ENCODE peak calls at places on chromosomes 4 and X, in seven cellular contexts. D, B, S, J, E, X and O are unnamed samples.

GRCh38 chrX:108032944-108033343 is 11.9 kb upstream of the VSIG1 start:
- DNase-seq in D (no peak), B (no peak), S (no peak), J (no peak), E (no peak), X (no peak), O (no peak)

GRCh38 chrX:136580316-136580715 is 48.3 kb downstream of the VGLL1 start:
- DNase-seq in D (no peak), B (no peak), S (no peak), J (no peak), E (no peak), X (no peak), O (no peak)

GRCh38 chr4:8594097-8595038 is 1.8 kb downstream of the CPZ start:
- DNase-seq in D (peak), B (no peak), S (peak), J (peak), E (peak), X (peak), O (no peak)

GRCh38 chr4:89000392-89000791 is 56.6 kb downstream of the FAM13A start:
- DNase-seq in D (no peak), B (no peak), S (no peak), J (no peak), E (no peak), X (no peak), O (no peak)

GRCh38 chrX:46572295-46572936 is 1.1 kb upstream of the CHST7 start:
- DNase-seq in D (no peak), B (no peak), S (no peak), J (no peak), E (no peak), X (no peak), O (no peak)

GRCh38 chr4:180057891-180058643 is 2185.1 kb upstream of the TENM3 start:
- DNase-seq in D (no peak), B (peak), S (peak), J (no peak), E (peak), X (peak), O (no peak)

GRCh38 chrX:153631931-153632611 is 14.9 kb upstream of the DUSP9 start:
- DNase-seq in D (no peak), B (no peak), S (no peak), J (no peak), E (no peak), X (no peak), O (no peak)

GRCh38 chr4:67393699-67394281 is 151.5 kb downstream of the CENPC start:
- DNase-seq in D (peak), B (no peak), S (peak), J (peak), E (no peak), X (peak), O (no peak)

GRCh38 chr4:171676555-171677215 is 136.5 kb upstream of the GALNTL6 start:
- DNase-seq in D (no peak), B (no peak), S (no peak), J (no peak), E (no peak), X (no peak), O (no peak)

GRCh38 chrX:119407681-119408080 is 8.5 kb downstream of the SLC25A43 start:
- DNase-seq in D (no peak), B (no peak), S (no peak), J (no peak), E (no peak), X (no peak), O (no peak)

GRCh38 chrX:9997524-9997923 is 30.4 kb downstream of the CLDN34 start:
- DNase-seq in D (no peak), B (no peak), S (no peak), J (no peak), E (no peak), X (no peak), O (no peak)

GRCh38 chrX:73563740-73564073 is 710 bp downstream of the CHIC1 start:
- DNase-seq in D (no peak), B (no peak), S (no peak), J (peak), E (no peak), X (no peak), O (no peak)

GRCh38 chr4:111282035-111282434 is 659.2 kb upstream of the PITX2 start:
- DNase-seq in D (no peak), B (no peak), S (no peak), J (no peak), E (no peak), X (no peak), O (no peak)

GRCh38 chrX:133698298-133698697 is 283.0 kb upstream of the GPC4 start:
- DNase-seq in D (no peak), B (no peak), S (peak), J (peak), E (no peak), X (peak), O (no peak)

GRCh38 chr4:39320381-39321115 is 45.6 kb downstream of the RFC1 start:
- DNase-seq in D (no peak), B (no peak), S (no peak), J (peak), E (no peak), X (no peak), O (no peak)

GRCh38 chr4:126427781-126428360 is 1113.1 kb downstream of the FAT4 start:
- DNase-seq in D (no peak), B (no peak), S (no peak), J (no peak), E (no peak), X (no peak), O (no peak)

GRCh38 chr4:88054909-88055308 is 47.5 kb downstream of the PKD2 start:
- DNase-seq in D (peak), B (no peak), S (peak), J (peak), E (peak), X (peak), O (no peak)

GRCh38 chrX:69067841-69068240 is 97.4 kb downstream of the PJA1 start:
- DNase-seq in D (no peak), B (no peak), S (no peak), J (no peak), E (no peak), X (no peak), O (no peak)

GRCh38 chrX:110180176-110180927 is 137.5 kb downstream of the AMMECR1 start:
- DNase-seq in D (no peak), B (no peak), S (no peak), J (peak), E (no peak), X (peak), O (no peak)

GRCh38 chrX:47583240-47583861 is 1.1 kb downstream of the TIMP1 start:
- DNase-seq in D (no peak), B (no peak), S (no peak), J (no peak), E (no peak), X (no peak), O (no peak)

GRCh38 chr4:126405369-126405982 is 1090.7 kb downstream of the FAT4 start:
- DNase-seq in D (peak), B (no peak), S (peak), J (peak), E (no peak), X (no peak), O (no peak)

GRCh38 chr4:153758688-153759406 is 977 bp downstream of the RNF175 start:
- DNase-seq in D (no peak), B (no peak), S (no peak), J (no peak), E (no peak), X (no peak), O (no peak)

GRCh38 chr4:47367761-47368160 is 95.7 kb downstream of the COMMD8 start:
- DNase-seq in D (no peak), B (no peak), S (no peak), J (no peak), E (no peak), X (no peak), O (no peak)

GRCh38 chr4:47372561-47372960 is 90.9 kb downstream of the COMMD8 start:
- DNase-seq in D (no peak), B (no peak), S (no peak), J (no peak), E (no peak), X (no peak), O (no peak)

GRCh38 chr4:47373174-47373573 is 90.3 kb downstream of the COMMD8 start:
- DNase-seq in D (no peak), B (no peak), S (no peak), J (no peak), E (no peak), X (no peak), O (no peak)

GRCh38 chr4:47373729-47374128 is 89.8 kb downstream of the COMMD8 start:
- DNase-seq in D (no peak), B (no peak), S (no peak), J (no peak), E (no peak), X (no peak), O (no peak)

DNA sequence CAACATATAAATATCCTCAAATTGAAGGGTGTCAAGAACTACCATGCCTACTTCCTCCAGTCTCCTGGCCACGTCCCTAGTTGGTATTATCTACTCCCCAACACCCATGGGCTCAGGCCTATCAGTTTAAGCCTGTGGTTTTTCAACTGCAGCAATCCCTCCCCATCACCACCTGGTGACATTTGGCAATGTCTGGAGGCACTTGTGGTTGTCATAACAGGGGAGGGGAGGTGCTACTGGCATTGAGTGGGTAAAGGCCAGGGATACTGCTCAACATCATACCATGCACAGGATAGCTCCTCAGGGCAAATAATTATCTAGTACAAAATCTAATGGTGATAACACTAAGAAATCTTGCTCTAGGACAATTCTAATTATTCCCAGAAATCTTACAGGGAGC is 95.3 kb downstream of the COMMD8 start:
- DNase-seq in D (no peak), B (no peak), S (no peak), J (no peak), E (no peak), X (no peak), O (no peak)
- TF ChIP-seq CTCF in D (no peak), B (no peak), S (no peak), J (no peak), E (no peak), X (no peak), O (no peak)

GRCh38 chr4:7193040-7193958 is 961 bp downstream of the SORCS2 start:
- DNase-seq in D (no peak), B (no peak), S (peak), J (no peak), E (no peak), X (peak), O (no peak)
- TF ChIP-seq CTCF in D (no peak), B (no peak), S (no peak), J (peak), E (no peak), X (no peak), O (no peak)

GRCh38 chr4:177159600-177159999 is 150.1 kb upstream of the NEIL3 start:
- DNase-seq in D (no peak), B (no peak), S (no peak), J (no peak), E (no peak), X (no peak), O (no peak)

DNA sequence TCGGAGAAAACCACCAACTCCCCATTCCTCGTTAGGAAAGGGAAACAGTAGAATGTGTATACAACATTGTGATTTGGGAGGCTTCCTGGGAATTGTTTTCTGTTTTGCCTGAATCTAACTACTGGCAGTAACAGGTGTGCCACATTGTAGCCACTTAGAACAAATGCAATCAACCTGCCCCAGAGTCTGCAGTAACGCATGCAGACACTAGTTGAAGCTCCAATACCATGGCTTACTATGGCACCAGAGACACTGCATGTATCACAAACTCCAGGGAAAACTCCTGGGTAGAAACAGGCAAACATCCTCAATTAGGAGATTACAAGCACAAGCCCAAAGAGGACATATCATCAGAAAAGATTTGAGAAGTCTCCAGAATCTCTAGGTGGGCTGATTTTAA is 154.2 kb upstream of the NEIL3 start:
- DNase-seq in D (no peak), B (no peak), S (no peak), J (no peak), E (no peak), X (no peak), O (no peak)
- TF ChIP-seq CTCF in D (no peak), B (no peak), S (no peak), J (no peak), E (no peak), X (no peak), O (no peak)

DNA sequence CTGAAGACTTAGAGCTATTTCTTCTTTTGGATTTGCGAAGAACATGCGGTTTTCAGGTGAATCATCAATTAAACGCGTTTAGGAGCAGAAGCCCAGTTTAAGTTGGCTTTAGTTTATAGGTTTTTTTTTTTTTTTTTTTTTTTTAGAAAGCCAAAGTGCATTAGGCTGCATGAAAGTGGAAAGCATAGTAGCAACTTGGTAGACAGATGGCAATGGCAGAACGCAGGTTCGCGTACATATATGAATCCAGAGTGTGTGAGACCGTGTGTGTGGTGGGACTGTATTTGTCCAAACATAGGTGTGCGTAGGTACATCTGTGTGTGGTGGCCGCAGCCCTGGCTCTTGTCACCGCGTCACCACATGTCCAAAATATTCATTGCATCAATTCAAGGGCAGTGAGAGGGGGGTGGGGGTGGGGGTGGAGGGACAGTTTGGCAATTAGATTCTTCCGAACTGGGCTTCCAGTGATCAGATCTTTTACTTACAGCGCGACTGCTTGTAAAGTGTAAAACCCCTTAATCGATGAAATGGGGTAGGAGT is 901 bp downstream of the JADE1 start:
- DNase-seq in D (no peak), B (no peak), S (peak), J (no peak), E (no peak), X (peak), O (no peak)
- TF ChIP-seq CTCF in D (no peak), B (no peak), S (no peak), J (peak), E (no peak), X (no peak), O (no peak)

GRCh38 chr4:119039160-119039559 is 96.5 kb upstream of the MYOZ2 start:
- DNase-seq in D (no peak), B (no peak), S (no peak), J (no peak), E (no peak), X (no peak), O (no peak)

GRCh38 chr4:119034276-119035008 is 101.2 kb upstream of the MYOZ2 start:
- DNase-seq in D (no peak), B (no peak), S (no peak), J (peak), E (peak), X (no peak), O (no peak)

GRCh38 chr4:119037709-119038463 is 97.7 kb upstream of the MYOZ2 start:
- DNase-seq in D (no peak), B (no peak), S (no peak), J (peak), E (no peak), X (no peak), O (no peak)

GRCh38 chr4:119038465-119038864 is 97.2 kb upstream of the MYOZ2 start:
- DNase-seq in D (no peak), B (no peak), S (no peak), J (peak), E (no peak), X (no peak), O (no peak)

DNA sequence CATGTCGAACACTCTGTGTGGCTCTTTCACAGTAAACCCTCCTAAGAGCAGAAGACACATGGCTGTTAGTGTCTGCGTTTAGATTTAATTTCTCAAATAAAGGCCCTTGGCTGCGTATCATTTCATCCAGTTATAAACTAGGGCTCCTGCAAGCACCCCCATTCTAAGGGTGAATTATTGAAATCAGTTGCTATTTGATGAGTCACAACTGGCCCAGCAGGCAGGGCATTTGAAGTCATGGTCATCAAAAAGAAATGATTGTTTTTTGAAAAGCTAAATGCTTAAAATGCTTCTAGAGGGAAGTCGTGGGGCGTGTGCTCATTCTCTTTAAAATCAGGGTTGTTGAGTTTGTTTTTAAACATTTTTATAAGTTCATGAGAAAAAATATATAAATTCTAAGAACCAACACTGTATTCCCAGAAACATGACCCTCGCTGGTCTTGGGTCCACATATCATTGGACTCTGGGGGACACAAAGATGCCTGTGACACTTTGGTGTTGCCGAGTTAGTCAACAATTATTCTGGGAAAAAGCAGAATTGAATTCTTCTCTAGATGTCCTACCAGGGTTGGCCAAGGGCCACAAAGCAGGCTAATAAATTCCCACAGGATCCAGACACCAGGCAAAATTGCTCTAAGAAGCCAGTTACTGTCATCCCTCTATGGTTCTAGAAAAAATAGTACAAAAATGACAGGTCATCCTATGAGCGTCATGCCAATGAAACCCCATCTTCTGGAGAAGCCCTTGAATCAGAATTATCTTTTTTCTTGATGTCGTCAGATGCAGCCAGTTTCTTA is 99.5 kb upstream of the MYOZ2 start:
- DNase-seq in D (no peak), B (no peak), S (no peak), J (peak), E (no peak), X (no peak), O (no peak)
- TF ChIP-seq CTCF in D (no peak), B (no peak), S (no peak), J (no peak), E (no peak), X (no peak), O (no peak)

GRCh38 chrX:127037179-127037578 is 217.7 kb downstream of the PRR32 start:
- DNase-seq in D (no peak), B (no peak), S (no peak), J (no peak), E (no peak), X (no peak), O (no peak)

GRCh38 chrX:127038065-127038464 is 218.5 kb downstream of the PRR32 start:
- DNase-seq in D (no peak), B (no peak), S (peak), J (no peak), E (no peak), X (no peak), O (no peak)
- TF ChIP-seq CTCF in D (no peak), B (no peak), S (no peak), J (no peak), E (no peak), X (no peak), O (no peak)